ENCODE peak calls at places on chromosomes 12 and 14, in seven cellular contexts. H is transverse colon, V is HepG2, Y is sigmoid colon, N is upper lobe of left lung, G is stomach, I is Panc1. D is an unnamed sample.

GRCh38 chr12:118103231-118103600 is 595 bp downstream of the VSIG10 start:
- DNase-seq in G (no peak), H (peak; percentile 31), N (peak; percentile 24), V (no peak), Y (peak; percentile 66), I (no peak), D (no peak)

GRCh38 chr12:12908252-12908651 is 16.9 kb downstream of the GPRC5A start:
- DNase-seq in I (no peak), N (no peak), H (no peak), Y (no peak), G (no peak), V (no peak), D (no peak)

GRCh38 chr12:93968928-93969327 is 179.4 kb upstream of the PLXNC1 start:
- DNase-seq in H (no peak), N (no peak), V (no peak), I (no peak), G (no peak), Y (no peak), D (no peak)

GRCh38 chr12:122870867-122871664 is 24.9 kb downstream of the VPS37B start:
- DNase-seq in Y (peak; percentile 72), H (peak; percentile 53), I (no peak), V (no peak), N (peak; percentile 37), G (peak; percentile 73), D (peak; percentile 74)

GRCh38 chr12:70962226-70962794 is 41.8 kb upstream of the PTPRR start:
- DNase-seq in Y (no peak), G (no peak), V (no peak), H (no peak), N (no peak), I (no peak), D (no peak)

GRCh38 chr12:131346578-131347344 is 364.1 kb upstream of the SFSWAP start:
- DNase-seq in I (no peak), H (no peak), V (no peak), G (no peak), N (no peak), Y (no peak), D (no peak)

GRCh38 chr12:122691566-122691965 is 11.6 kb downstream of the HCAR2 start:
- DNase-seq in G (no peak), V (no peak), Y (no peak), I (no peak), N (no peak), H (no peak), D (no peak)

GRCh38 chr12:109744991-109745942 is 31.6 kb downstream of the FAM222A start:
- DNase-seq in H (no peak), Y (no peak), G (peak; percentile 47), I (no peak), N (peak; percentile 15), V (no peak), D (peak; percentile 29)

GRCh38 chr12:6845395-6845794 is 4.7 kb downstream of the GNB3 start:
- DNase-seq in Y (no peak), G (no peak), I (no peak), V (no peak), H (peak; percentile 6), N (no peak), D (peak; percentile 71)

GRCh38 chr14:87260460-87260859 is 732.5 kb downstream of the GALC start:
- DNase-seq in G (no peak), H (no peak), I (no peak), N (no peak), Y (no peak), V (no peak), D (no peak)

GRCh38 chr14:54610051-54610977 is 43.4 kb downstream of the SAMD4A start:
- DNase-seq in H (no peak), Y (no peak), I (no peak), V (no peak), N (no peak), G (no peak), D (no peak)

GRCh38 chr14:54603362-54603761 is 36.4 kb downstream of the SAMD4A start:
- DNase-seq in I (no peak), Y (no peak), H (no peak), V (no peak), N (no peak), G (no peak), D (no peak)

GRCh38 chr14:54609576-54609975 is 42.6 kb downstream of the SAMD4A start:
- DNase-seq in H (no peak), G (no peak), Y (no peak), N (no peak), I (no peak), V (no peak), D (no peak)

GRCh38 chr14:54606631-54607133 is 39.8 kb downstream of the SAMD4A start:
- DNase-seq in Y (no peak), G (no peak), H (no peak), V (no peak), N (no peak), I (no peak), D (no peak)

DNA sequence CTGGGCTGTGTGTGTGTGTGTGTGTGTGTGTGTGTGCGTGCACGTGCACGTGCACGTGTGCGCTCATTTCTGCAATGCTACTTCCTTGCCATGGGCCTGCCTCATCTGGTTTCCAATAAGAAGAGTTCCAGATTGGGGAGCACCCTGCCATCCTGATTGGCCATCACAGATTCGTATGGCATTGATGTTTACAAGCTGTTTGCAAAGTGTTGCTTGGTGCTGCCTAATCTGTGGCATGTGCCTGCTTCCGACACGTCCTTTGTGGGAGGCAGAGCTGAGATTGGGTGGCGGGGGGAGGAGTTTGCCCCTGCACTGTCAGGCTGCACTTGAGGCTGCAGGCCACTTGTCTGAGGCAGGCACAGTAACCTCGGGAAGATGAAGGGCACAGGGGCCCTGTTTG is 39.2 kb downstream of the SAMD4A start:
- DNase-seq in I (no peak), H (no peak), Y (no peak), N (no peak), G (no peak), V (no peak), D (no peak)
- H3K27ac ChIP-seq in I (no peak overlapping the region), H (peak overlapping the region; percentile 38), Y (peak overlapping the region; percentile 68), N (no peak overlapping the region), G (no peak overlapping the region), V (no peak overlapping the region), D (no peak overlapping the region)

GRCh38 chr14:89587128-89587420 is 170.0 kb upstream of the FOXN3 start:
- DNase-seq in H (no peak), G (no peak), Y (no peak), V (no peak), N (no peak), I (no peak), D (no peak)
- H3K4me1 ChIP-seq in H (no peaks in the 10 kb centered on the region), G (peaks cover 29% of the 10 kb centered on the region), Y (no peaks in the 10 kb centered on the region), V (peaks cover 51% of the 10 kb centered on the region), N (no peaks in the 10 kb centered on the region), I (no peaks in the 10 kb centered on the region), D (peaks cover 52% of the 10 kb centered on the region)

GRCh38 chr14:100665518-100666032 is 61.1 kb upstream of the DLK1 start:
- DNase-seq in I (no peak), N (no peak), G (no peak), V (no peak), Y (no peak), H (peak; percentile 75), D (no peak)

GRCh38 chr14:100664234-100664633 is 62.5 kb upstream of the DLK1 start:
- DNase-seq in V (no peak), Y (no peak), H (no peak), N (no peak), I (no peak), G (no peak), D (no peak)

GRCh38 chr14:100666403-100666802 is 60.3 kb upstream of the DLK1 start:
- DNase-seq in I (no peak), V (no peak), N (no peak), G (no peak), H (no peak), Y (no peak), D (no peak)

GRCh38 chr14:100663528-100664052 is 63.1 kb upstream of the DLK1 start:
- DNase-seq in G (no peak), N (no peak), Y (no peak), I (no peak), V (no peak), H (no peak), D (no peak)

GRCh38 chr14:100664841-100665425 is 61.8 kb upstream of the DLK1 start:
- DNase-seq in I (no peak), G (no peak), Y (peak; percentile 74), N (no peak), H (no peak), V (no peak), D (no peak)
- TF ChIP-seq POLR2AphosphoS5 in I (no peak), G (no peak), Y (peak; percentile 59), N (no peak), H (no peak), V (no peak), D (no peak)

GRCh38 chr12:98883231-98883630 is 238.1 kb downstream of the APAF1 start:
- DNase-seq in H (no peak), G (no peak), N (no peak), I (no peak), Y (no peak), V (no peak), D (no peak)
- H3K27ac ChIP-seq in H (no peak overlapping the region), G (no peak overlapping the region), N (no peak overlapping the region), I (no peak overlapping the region), Y (no peak overlapping the region), V (no peak overlapping the region), D (no peak overlapping the region)

GRCh38 chr12:50925342-50925651 is 27.0 kb upstream of the HIGD1C start:
- DNase-seq in I (no peak), G (no peak), V (no peak), Y (no peak), H (peak; percentile 30), N (no peak), D (peak; percentile 75)
- H3K4me1 ChIP-seq in I (no peaks in the 10 kb centered on the region), G (peaks cover 61% of the 10 kb centered on the region), V (peaks cover 54% of the 10 kb centered on the region), Y (peaks cover 42% of the 10 kb centered on the region), H (peaks cover 45% of the 10 kb centered on the region), N (peaks cover 23% of the 10 kb centered on the region), D (peaks cover 46% of the 10 kb centered on the region)

GRCh38 chr14:72869407-72870329 is 24.2 kb downstream of the DPF3 start:
- DNase-seq in G (no peak), Y (no peak), V (no peak), I (no peak), N (no peak), H (no peak), D (no peak)
- TF ChIP-seq POLR2AphosphoS5 in G (no peak), Y (no peak), V (no peak), I (no peak), N (no peak), H (no peak), D (no peak)

GRCh38 chr14:69636051-69636639 is 24.7 kb downstream of the SUSD6 start:
- DNase-seq in N (peak; percentile 59), H (no peak), V (no peak), Y (no peak), I (no peak), G (no peak), D (no peak)
- H3K27ac ChIP-seq in N (peak overlapping the region; percentile 57), H (peak overlapping the region; percentile 70), V (no peak overlapping the region), Y (peak overlapping the region; percentile 56), I (no peak overlapping the region), G (peak overlapping the region; percentile 20), D (peak overlapping the region; percentile 84)

GRCh38 chr14:61475316-61475715 is 153.9 kb downstream of the PRKCH start:
- DNase-seq in G (no peak), N (no peak), Y (no peak), V (peak; percentile 67), H (no peak), I (no peak), D (no peak)
- H3K4me1 ChIP-seq in G (peaks cover 100% of the 10 kb centered on the region), N (peaks cover 91% of the 10 kb centered on the region), Y (peaks cover 33% of the 10 kb centered on the region), V (peaks cover 47% of the 10 kb centered on the region), H (peaks cover 50% of the 10 kb centered on the region), I (no peaks in the 10 kb centered on the region), D (peaks cover 84% of the 10 kb centered on the region)